ENCODE peak calls at places on chromosome 13, in nine cellular contexts. D is LNCaP clone FGC, L is posterior cingulate gyrus, Q is D721Med, M is ecto neural progenitor cell, K is WERI-Rb-1, F is NCI-H748 treated with DMSO at 0.1 percent for 48 hours, J is EH, G is psoas muscle. O is an unnamed sample.
A peak's percentile ranks its signal among the peaks of the same experiment; 100 is the strongest.

GRCh38 chr13:114031631-114032030 is 57.8 kb upstream of the C13orf46 start:
- DNase-seq in G (peak; percentile 19), J (no peak), L (peak; percentile 22), Q (no peak), M (no peak), F (no peak), K (no peak), D (no peak), O (no peak)

GRCh38 chr13:75566658-75567057 is 17.1 kb downstream of the UCHL3 start:
- DNase-seq in Q (no peak), G (no peak), F (no peak), J (peak; percentile 67), L (no peak), D (peak; percentile 14), M (no peak), K (no peak), O (peak; percentile 69)

GRCh38 chr13:86409466-86410241 is 610.4 kb upstream of the SLITRK6 start:
- DNase-seq in D (no peak), L (no peak), F (no peak), M (no peak), G (no peak), J (no peak), K (no peak), Q (no peak), O (no peak)

GRCh38 chr13:31174018-31174417 is 12.3 kb upstream of the HSPH1 start:
- DNase-seq in J (peak; percentile 35), F (no peak), G (no peak), D (no peak), M (no peak), Q (no peak), K (no peak), L (no peak), O (peak; percentile 33)

GRCh38 chr13:83709751-83710515 is 172.3 kb downstream of the SLITRK1 start:
- DNase-seq in Q (no peak), G (no peak), F (no peak), D (no peak), K (no peak), J (peak; percentile 9), L (no peak), M (no peak), O (peak; percentile 4)

GRCh38 chr13:40681341-40682051 is 15.1 kb upstream of the FOXO1 start:
- DNase-seq in J (no peak), L (no peak), Q (no peak), K (no peak), G (no peak), F (no peak), M (no peak), D (no peak), O (no peak)

GRCh38 chr13:73870970-73871935 is 263.0 kb downstream of the KLF12 start:
- DNase-seq in G (no peak), F (no peak), K (no peak), M (no peak), D (no peak), J (peak; percentile 90), L (no peak), Q (no peak), O (peak; percentile 83)

GRCh38 chr13:85833938-85834337 is 34.7 kb upstream of the SLITRK6 start:
- DNase-seq in J (no peak), F (no peak), K (no peak), G (no peak), D (no peak), L (no peak), M (no peak), Q (no peak), O (no peak)

GRCh38 chr13:98508280-98509074 is 68.4 kb downstream of the STK24 start:
- DNase-seq in G (no peak), D (no peak), J (peak; percentile 86), F (no peak), Q (no peak), K (no peak), L (no peak), M (no peak), O (peak; percentile 86)

GRCh38 chr13:85616275-85616674 is 182.9 kb downstream of the SLITRK6 start:
- DNase-seq in J (no peak), M (no peak), L (no peak), K (no peak), F (no peak), G (no peak), Q (no peak), D (no peak), O (peak; percentile 24)

GRCh38 chr13:65913173-65913572 is 1317.0 kb downstream of the PCDH9 start:
- DNase-seq in F (no peak), Q (no peak), G (no peak), M (no peak), K (no peak), D (no peak), L (no peak), J (peak; percentile 89), O (peak; percentile 89)

GRCh38 chr13:32824671-32825070 is 191.6 kb upstream of the KL start:
- DNase-seq in F (no peak), D (no peak), Q (no peak), L (no peak), M (no peak), J (peak; percentile 95), G (no peak), K (no peak), O (peak; percentile 96)

GRCh38 chr13:96780105-96780504 is 214.2 kb downstream of the OXGR1 start:
- DNase-seq in Q (no peak), M (no peak), J (no peak), D (no peak), K (no peak), L (no peak), G (no peak), F (no peak), O (no peak)

GRCh38 chr13:42348576-42348975 is 76.6 kb downstream of the AKAP11 start:
- DNase-seq in D (no peak), F (no peak), K (no peak), Q (no peak), L (no peak), M (no peak), J (no peak), G (no peak), O (no peak)

GRCh38 chr13:31749929-31750328 is 10.6 kb downstream of the RXFP2 start:
- DNase-seq in K (no peak), F (no peak), J (peak; percentile 98), M (no peak), G (no peak), L (no peak), Q (no peak), D (no peak), O (peak; percentile 98)

GRCh38 chr13:31945202-31945978 is 86.2 kb upstream of the FRY start:
- DNase-seq in G (peak; percentile 84), L (peak; percentile 57), J (peak; percentile 87), K (no peak), M (peak; percentile 53), D (peak; percentile 79), F (peak; percentile 99), Q (no peak), O (peak; percentile 55)

GRCh38 chr13:79401259-79402071 is 4.6 kb downstream of the RBM26 start:
- DNase-seq in F (no peak), K (no peak), Q (no peak), L (no peak), J (no peak), G (no peak), D (no peak), M (no peak), O (no peak)

GRCh38 chr13:24564881-24565280 is 52.3 kb upstream of the PARP4 start:
- DNase-seq in G (no peak), K (no peak), Q (no peak), J (no peak), L (no peak), M (no peak), D (no peak), F (no peak), O (no peak)

GRCh38 chr13:57629821-57630235 is 1.7 kb upstream of the PCDH17 start:
- DNase-seq in G (peak; percentile 75), K (peak; percentile 84), Q (peak; percentile 91), L (peak; percentile 97), J (peak; percentile 58), M (peak; percentile 98), F (peak; percentile 97), D (no peak), O (no peak)

GRCh38 chr13:44140146-44140545 is 233.5 kb upstream of the SERP2 start:
- DNase-seq in D (peak; percentile 41), L (no peak), Q (no peak), J (no peak), F (peak; percentile 93), G (no peak), M (no peak), K (no peak), O (no peak)

GRCh38 chr13:102558029-102558428 is 38.8 kb upstream of the TPP2 start:
- DNase-seq in J (no peak), F (no peak), G (no peak), D (no peak), L (no peak), Q (no peak), M (no peak), K (no peak), O (no peak)

GRCh38 chr13:80753951-80754350 is 413.0 kb upstream of the SPRY2 start:
- DNase-seq in J (no peak), L (no peak), Q (no peak), K (no peak), M (no peak), G (no peak), D (no peak), F (no peak), O (no peak)

GRCh38 chr13:28475916-28476725 is 18.8 kb downstream of the FLT1 start:
- DNase-seq in L (no peak), M (no peak), G (no peak), D (no peak), F (no peak), J (peak; percentile 93), K (no peak), Q (no peak), O (peak; percentile 93)

GRCh38 chr13:30158774-30159445 is 148.4 kb downstream of the KATNAL1 start:
- DNase-seq in K (no peak), J (peak; percentile 79), D (no peak), L (no peak), Q (no peak), G (peak; percentile 34), F (no peak), M (no peak), O (peak; percentile 82)

GRCh38 chr13:60759499-60759898 is 362.5 kb downstream of the TDRD3 start:
- DNase-seq in L (no peak), G (no peak), K (no peak), F (peak; percentile 15), J (no peak), D (no peak), Q (no peak), M (no peak), O (no peak)

GRCh38 chr13:59510377-59510776 is 653.4 kb downstream of the DIAPH3 start:
- DNase-seq in G (no peak), L (no peak), Q (no peak), D (no peak), K (no peak), J (no peak), F (no peak), M (no peak), O (no peak)

GRCh38 chr13:112072531-112073244 is 5.7 kb downstream of the SOX1 start:
- DNase-seq in G (no peak), D (no peak), F (peak; percentile 65), J (no peak), M (peak; percentile 88), Q (no peak), K (peak; percentile 7), L (peak; percentile 51), O (no peak)

GRCh38 chr13:106433066-106433465 is 102.4 kb downstream of the EFNB2 start:
- DNase-seq in D (no peak), L (no peak), M (no peak), F (no peak), J (peak; percentile 21), G (no peak), K (no peak), Q (no peak), O (peak; percentile 1)